ENCODE peak calls at places on chromosomes 6 and 20, in four cellular contexts. One of them, this sample, is unnamed.

GRCh38 chr20:57649617-57650015 is 29.4 kb upstream of the ZBP1 start:
- DNase-seq in WTC11: no peak
- DNase-seq in GM12878: no peak
- DNase-seq in HepG2: no peak
- DNase-seq in this sample: no peak

GRCh38 chr6:70474751-70475150 is 61.4 kb downstream of the FAM135A start:
- DNase-seq in WTC11: no peak
- DNase-seq in GM12878: no peak
- DNase-seq in HepG2: peak
- DNase-seq in this sample: peak

GRCh38 chr6:131014080-131014776 is 48.8 kb downstream of the EPB41L2 start:
- DNase-seq in WTC11: no peak
- DNase-seq in GM12878: no peak
- DNase-seq in HepG2: no peak
- DNase-seq in this sample: no peak

GRCh38 chr6:67933278-67933677 is 701.8 kb upstream of the ADGRB3 start:
- DNase-seq in WTC11: peak
- DNase-seq in GM12878: no peak
- DNase-seq in HepG2: no peak
- DNase-seq in this sample: peak

GRCh38 chr20:34907616-34908469 is 31.4 kb downstream of the ACSS2 start:
- DNase-seq in WTC11: no peak
- DNase-seq in GM12878: no peak
- DNase-seq in HepG2: peak
- DNase-seq in this sample: no peak

GRCh38 chr6:119116712-119117281 is 38.3 kb upstream of the FAM184A start:
- DNase-seq in WTC11: peak
- DNase-seq in GM12878: no peak
- DNase-seq in HepG2: no peak
- DNase-seq in this sample: peak

GRCh38 chr6:151002562-151002961 is 137.1 kb downstream of the MTHFD1L start:
- DNase-seq in WTC11: no peak
- DNase-seq in GM12878: no peak
- DNase-seq in HepG2: no peak
- DNase-seq in this sample: no peak

GRCh38 chr6:30881987-30882763 is 2.1 kb upstream of the DDR1 start:
- DNase-seq in WTC11: peak
- DNase-seq in GM12878: no peak
- DNase-seq in HepG2: no peak
- DNase-seq in this sample: no peak

GRCh38 chr6:84428300-84428907 is 201.0 kb upstream of the CEP162 start:
- DNase-seq in WTC11: peak
- DNase-seq in GM12878: no peak
- DNase-seq in HepG2: peak
- DNase-seq in this sample: peak

GRCh38 chr6:125533710-125534397 is 215.6 kb upstream of the HEY2 start:
- DNase-seq in WTC11: peak
- DNase-seq in GM12878: no peak
- DNase-seq in HepG2: peak
- DNase-seq in this sample: no peak

GRCh38 chr6:37516076-37516919 is 16.6 kb upstream of the CCDC167 start:
- DNase-seq in WTC11: peak
- DNase-seq in GM12878: peak
- DNase-seq in HepG2: peak
- DNase-seq in this sample: no peak

GRCh38 chr6:127186889-127187288 is 68.4 kb downstream of the RSPO3 start:
- DNase-seq in WTC11: peak
- DNase-seq in GM12878: no peak
- DNase-seq in HepG2: peak
- DNase-seq in this sample: peak

GRCh38 chr6:8633762-8634161 is 198.4 kb upstream of the SLC35B3 start:
- DNase-seq in WTC11: no peak
- DNase-seq in GM12878: no peak
- DNase-seq in HepG2: no peak
- DNase-seq in this sample: no peak

GRCh38 chr6:11492444-11493300 is 44.9 kb upstream of the TMEM170B start:
- DNase-seq in WTC11: no peak
- DNase-seq in GM12878: no peak
- DNase-seq in HepG2: no peak
- DNase-seq in this sample: no peak

GRCh38 chr6:30091577-30092381 is 16.2 kb upstream of the RNF39 start:
- DNase-seq in WTC11: no peak
- DNase-seq in GM12878: no peak
- DNase-seq in HepG2: peak
- DNase-seq in this sample: no peak

GRCh38 chr6:99589290-99589672 is 17.4 kb upstream of the PRDM13 start:
- DNase-seq in WTC11: peak
- DNase-seq in GM12878: no peak
- DNase-seq in HepG2: no peak
- DNase-seq in this sample: no peak

GRCh38 chr6:113361014-113361645 is 496.0 kb upstream of the MARCKS start:
- DNase-seq in WTC11: no peak
- DNase-seq in GM12878: no peak
- DNase-seq in HepG2: peak
- DNase-seq in this sample: no peak

GRCh38 chr6:111342913-111343312 is 140.1 kb downstream of the REV3L start:
- DNase-seq in WTC11: no peak
- DNase-seq in GM12878: no peak
- DNase-seq in HepG2: no peak
- DNase-seq in this sample: no peak

GRCh38 chr6:89044988-89045387 is 35.6 kb upstream of the PNRC1 start:
- DNase-seq in WTC11: no peak
- DNase-seq in GM12878: no peak
- DNase-seq in HepG2: no peak
- DNase-seq in this sample: no peak

GRCh38 chr6:42764883-42765653 is 16.8 kb upstream of the BICRAL start:
- DNase-seq in WTC11: no peak
- DNase-seq in GM12878: no peak
- DNase-seq in HepG2: no peak
- DNase-seq in this sample: no peak

GRCh38 chr20:34639755-34640222 is 37.1 kb downstream of the PIGU start:
- DNase-seq in WTC11: no peak
- DNase-seq in GM12878: no peak
- DNase-seq in HepG2: peak
- DNase-seq in this sample: no peak

GRCh38 chr20:47568019-47568418 is 66.3 kb downstream of the NCOA3 start:
- DNase-seq in WTC11: no peak
- DNase-seq in GM12878: no peak
- DNase-seq in HepG2: peak
- DNase-seq in this sample: no peak

GRCh38 chr6:127516676-127517273 is 2.4 kb downstream of the MTCL3 start:
- DNase-seq in WTC11: peak
- DNase-seq in GM12878: no peak
- DNase-seq in HepG2: peak
- DNase-seq in this sample: peak

GRCh38 chr6:1739680-1740079 is 130.0 kb downstream of the FOXC1 start:
- DNase-seq in WTC11: no peak
- DNase-seq in GM12878: peak
- DNase-seq in HepG2: no peak
- DNase-seq in this sample: no peak

GRCh38 chr6:138550346-138550767 is 51.1 kb upstream of the NHSL1 start:
- DNase-seq in WTC11: no peak
- DNase-seq in GM12878: no peak
- DNase-seq in HepG2: peak
- DNase-seq in this sample: no peak

GRCh38 chr20:32495217-32495565 is 89.9 kb downstream of the NOL4L start:
- DNase-seq in WTC11: no peak
- DNase-seq in GM12878: no peak
- DNase-seq in HepG2: no peak
- DNase-seq in this sample: no peak
- TF ChIP-seq NR2C2 in WTC11: no peak
- TF ChIP-seq NR2C2 in GM12878: no peak
- TF ChIP-seq NR2C2 in HepG2: no peak
- TF ChIP-seq NR2C2 in this sample: no peak

GRCh38 chr6:170437719-170438401 is 115.2 kb downstream of the PSMB1 start:
- DNase-seq in WTC11: no peak
- DNase-seq in GM12878: no peak
- DNase-seq in HepG2: no peak
- DNase-seq in this sample: no peak
- TF ChIP-seq NR2C2 in WTC11: no peak
- TF ChIP-seq NR2C2 in GM12878: no peak
- TF ChIP-seq NR2C2 in HepG2: no peak
- TF ChIP-seq NR2C2 in this sample: no peak

GRCh38 chr20:59146801-59147118 is 16.9 kb upstream of the ZNF831 start:
- DNase-seq in WTC11: no peak
- DNase-seq in GM12878: no peak
- DNase-seq in HepG2: no peak
- DNase-seq in this sample: no peak

GRCh38 chr20:59147197-59147596 is 16.4 kb upstream of the ZNF831 start:
- DNase-seq in WTC11: no peak
- DNase-seq in GM12878: no peak
- DNase-seq in HepG2: no peak
- DNase-seq in this sample: no peak

GRCh38 chr20:59145247-59145925 is 18.2 kb upstream of the ZNF831 start:
- DNase-seq in WTC11: no peak
- DNase-seq in GM12878: no peak
- DNase-seq in HepG2: no peak
- DNase-seq in this sample: no peak

GRCh38 chr20:59144831-59145196 is 18.8 kb upstream of the ZNF831 start:
- DNase-seq in WTC11: no peak
- DNase-seq in GM12878: no peak
- DNase-seq in HepG2: no peak
- DNase-seq in this sample: no peak

GRCh38 chr20:59145926-59146800 is 17.5 kb upstream of the ZNF831 start:
- DNase-seq in WTC11: no peak
- DNase-seq in GM12878: no peak
- DNase-seq in HepG2: no peak
- DNase-seq in this sample: no peak
- TF ChIP-seq NR2C2 in WTC11: no peak
- TF ChIP-seq NR2C2 in GM12878: no peak
- TF ChIP-seq NR2C2 in HepG2: no peak
- TF ChIP-seq NR2C2 in this sample: no peak

GRCh38 chr20:61964675-61965605 is 100.7 kb downstream of the TAF4 start:
- DNase-seq in WTC11: no peak
- DNase-seq in GM12878: no peak
- DNase-seq in HepG2: no peak
- DNase-seq in this sample: no peak
- TF ChIP-seq NR2C2 in WTC11: no peak
- TF ChIP-seq NR2C2 in GM12878: no peak
- TF ChIP-seq NR2C2 in HepG2: no peak
- TF ChIP-seq NR2C2 in this sample: no peak

DNA sequence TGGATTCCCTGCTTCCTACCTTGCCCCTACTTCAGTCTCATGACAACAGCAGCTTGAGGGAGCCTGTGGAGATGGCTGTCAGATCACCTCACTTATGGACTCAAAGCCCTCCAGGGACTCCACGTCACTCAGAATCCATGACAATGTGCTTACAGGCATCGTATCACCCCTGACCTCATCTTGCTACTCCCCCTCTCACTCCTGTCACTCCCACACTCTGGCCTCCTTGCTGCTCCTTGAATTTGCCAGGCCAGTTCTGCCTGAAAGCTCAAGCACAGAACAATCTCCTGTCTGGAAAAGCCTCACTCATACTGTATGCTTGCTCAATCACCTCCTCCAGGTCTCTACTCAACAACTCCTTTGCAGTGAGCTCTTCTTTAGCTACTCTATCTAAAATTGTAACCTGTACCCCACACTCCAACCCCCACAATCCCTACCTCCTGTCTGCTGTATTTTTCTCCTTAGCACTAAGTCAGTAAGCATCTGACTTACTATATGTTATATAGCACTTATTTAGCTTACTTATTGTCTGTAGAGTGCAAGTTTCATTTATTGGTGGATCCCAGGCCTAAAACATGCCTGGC is 10.7 kb upstream of the GSTA4 start:
- DNase-seq in WTC11: no peak
- DNase-seq in GM12878: no peak
- DNase-seq in HepG2: no peak
- DNase-seq in this sample: peak
- TF ChIP-seq NR2C2 in WTC11: no peak
- TF ChIP-seq NR2C2 in GM12878: no peak
- TF ChIP-seq NR2C2 in HepG2: no peak
- TF ChIP-seq NR2C2 in this sample: no peak

GRCh38 chr6:41708856-41709255 is 26.6 kb downstream of the TFEB start:
- DNase-seq in WTC11: no peak
- DNase-seq in GM12878: no peak
- DNase-seq in HepG2: no peak
- DNase-seq in this sample: no peak
- TF ChIP-seq NR2C2 in WTC11: no peak
- TF ChIP-seq NR2C2 in GM12878: no peak
- TF ChIP-seq NR2C2 in HepG2: no peak
- TF ChIP-seq NR2C2 in this sample: no peak

GRCh38 chr6:117837268-117837667 is 69.8 kb upstream of the SLC35F1 start:
- DNase-seq in WTC11: no peak
- DNase-seq in GM12878: no peak
- DNase-seq in HepG2: no peak
- DNase-seq in this sample: no peak

GRCh38 chr6:117840541-117840983 is 66.5 kb upstream of the SLC35F1 start:
- DNase-seq in WTC11: no peak
- DNase-seq in GM12878: no peak
- DNase-seq in HepG2: peak
- DNase-seq in this sample: peak
- TF ChIP-seq NR2C2 in WTC11: no peak
- TF ChIP-seq NR2C2 in GM12878: no peak
- TF ChIP-seq NR2C2 in HepG2: no peak
- TF ChIP-seq NR2C2 in this sample: no peak

This sample was measured in K562.